ENCODE peak calls at places on chromosome 6, in nine cellular contexts. N is HTR-8/SVneo; T is Jurkat, Clone E6-1; G is left cardiac atrium; C is foreskin fibroblast; B is activated naive CD4-positive, alpha-beta T cell; A is anterior cingulate cortex; D is cardiac septum; Z is MM.1S. K is an unnamed sample.

GRCh38 chr6:137570307-137570832 is 76.2 kb upstream of the OLIG3 start:
- DNase-seq in N (no peak), T (no peak), G (no peak), C (no peak), B (no peak), A (no peak), D (no peak), Z (no peak), K (no peak)

GRCh38 chr6:39243809-39244208 is 14.5 kb upstream of the KCNK5 start:
- DNase-seq in N (no peak), T (no peak), G (peak; percentile 39), C (no peak), B (no peak), A (no peak), D (no peak), Z (no peak), K (no peak)

GRCh38 chr6:32973144-32973854 is 4.9 kb downstream of the BRD2 start:
- DNase-seq in N (no peak), T (no peak), G (peak; percentile 51), C (peak; percentile 57), B (no peak), A (no peak), D (no peak), Z (peak; percentile 49), K (peak; percentile 48)

GRCh38 chr6:150169609-150170008 is 26.8 kb downstream of the PPP1R14C start:
- DNase-seq in N (no peak), T (no peak), G (no peak), C (peak; percentile 71), B (no peak), A (no peak), D (no peak), Z (no peak), K (no peak)

GRCh38 chr6:140540743-140541142 is 1166.3 kb upstream of the CITED2 start:
- DNase-seq in N (no peak), T (no peak), G (no peak), C (no peak), B (no peak), A (no peak), D (no peak), Z (no peak), K (no peak)

GRCh38 chr6:22785036-22785435 is 215.7 kb downstream of the HDGFL1 start:
- DNase-seq in N (no peak), T (no peak), G (no peak), C (no peak), B (no peak), A (peak; percentile 21), D (no peak), Z (no peak), K (no peak)

GRCh38 chr6:170063431-170063830 is 227.4 kb downstream of the DLL1 start:
- DNase-seq in N (no peak), T (no peak), G (no peak), C (no peak), B (no peak), A (no peak), D (peak; percentile 69), Z (no peak), K (no peak)

GRCh38 chr6:53335224-53335994 is 13.3 kb downstream of the ELOVL5 start:
- DNase-seq in N (no peak), T (no peak), G (peak; percentile 27), C (no peak), B (no peak), A (no peak), D (peak; percentile 79), Z (peak; percentile 77), K (peak; percentile 25)

GRCh38 chr6:163533443-163533842 is 118.9 kb downstream of the QKI start:
- DNase-seq in N (peak; percentile 47), T (no peak), G (no peak), C (peak; percentile 94), B (no peak), A (no peak), D (no peak), Z (no peak), K (no peak)

GRCh38 chr6:35146453-35146852 is 5.3 kb upstream of the TCP11 start:
- DNase-seq in N (peak; percentile 68), T (peak; percentile 17), G (no peak), C (peak; percentile 82), B (no peak), A (peak; percentile 26), D (no peak), Z (peak; percentile 59), K (peak; percentile 38)

GRCh38 chr6:43674921-43675320 is 12.7 kb downstream of the MRPS18A start:
- DNase-seq in N (no peak), T (no peak), G (no peak), C (no peak), B (no peak), A (no peak), D (no peak), Z (no peak), K (no peak)

GRCh38 chr6:139588076-139588639 is 213.7 kb upstream of the CITED2 start:
- DNase-seq in N (no peak), T (no peak), G (no peak), C (peak; percentile 45), B (no peak), A (no peak), D (no peak), Z (no peak), K (no peak)

GRCh38 chr6:145247677-145248419 is 487.5 kb downstream of the EPM2A start:
- DNase-seq in N (peak; percentile 45), T (no peak), G (no peak), C (peak; percentile 91), B (no peak), A (no peak), D (no peak), Z (no peak), K (no peak)

K was measured in DND-41.